ENCODE peak calls at places on chromosomes 12 and 14, in five cellular contexts. N, S, M, B and H are unnamed samples.

GRCh38 chr12:25806271-25806670 is 152.2 kb upstream of the RASSF8 start:
- DNase-seq in B (no peak), N (peak; percentile 58), M (no peak), S (no peak), H (peak; percentile 41)

GRCh38 chr14:100486025-100486828 is 101.0 kb downstream of the BEGAIN start:
- DNase-seq in S (peak; percentile 59), M (peak; percentile 62), B (peak; percentile 85), N (peak; percentile 74), H (peak; percentile 65)

GRCh38 chr12:120094485-120094884 is 22.1 kb downstream of the RAB35 start:
- DNase-seq in S (no peak), B (no peak), N (no peak), M (no peak), H (no peak)

GRCh38 chr14:68864301-68864810 is 71.5 kb upstream of the ZFP36L1 start:
- DNase-seq in S (no peak), M (no peak), B (no peak), N (no peak), H (no peak)

GRCh38 chr14:100665518-100666032 is 61.1 kb upstream of the DLK1 start:
- DNase-seq in S (no peak), M (no peak), N (no peak), B (no peak), H (no peak)

GRCh38 chr12:30863839-30864238 is 62.7 kb upstream of the TSPAN11 start:
- DNase-seq in S (no peak), M (no peak), N (no peak), B (no peak), H (no peak)

GRCh38 chr12:46915861-46916260 is 90.1 kb upstream of the SLC38A4 start:
- DNase-seq in N (peak; percentile 49), B (no peak), M (no peak), S (no peak), H (no peak)

GRCh38 chr14:74579447-74580274 is 32.4 kb downstream of the LTBP2 start:
- DNase-seq in S (no peak), N (peak; percentile 94), M (peak; percentile 17), B (no peak), H (no peak)

GRCh38 chr14:103806805-103807204 is 40.6 kb downstream of the PPP1R13B start:
- DNase-seq in B (no peak), N (no peak), M (no peak), S (no peak), H (peak; percentile 86)

GRCh38 chr12:108338915-108339657 is at the start of gene CMKLR1:
- DNase-seq in N (no peak), M (peak; percentile 79), B (peak; percentile 7), S (peak; percentile 71), H (no peak)

GRCh38 chr12:18932715-18933114 is 194.8 kb downstream of the CAPZA3 start:
- DNase-seq in M (no peak), S (no peak), B (no peak), N (no peak), H (no peak)

GRCh38 chr12:92042791-92043531 is 102.7 kb downstream of the BTG1 start:
- DNase-seq in N (no peak), B (no peak), M (no peak), S (no peak), H (no peak)

GRCh38 chr12:52615208-52615868 is 3.0 kb downstream of the KRT73 start:
- DNase-seq in S (no peak), N (no peak), B (no peak), M (no peak), H (no peak)

GRCh38 chr14:20412422-20412821 is 879 bp downstream of the TEP1 start:
- DNase-seq in B (no peak), N (peak; percentile 15), S (no peak), M (no peak), H (peak; percentile 75)

GRCh38 chr14:64723691-64724577 is 19.7 kb downstream of the PLEKHG3 start:
- DNase-seq in M (peak; percentile 32), S (peak; percentile 4), N (no peak), B (no peak), H (no peak)

GRCh38 chr14:55077691-55078151 is 26.3 kb downstream of the MAPK1IP1L start:
- DNase-seq in M (no peak), S (no peak), B (no peak), N (peak; percentile 62), H (no peak)

GRCh38 chr14:43449291-43449690 is 1057.8 kb downstream of the FSCB start:
- DNase-seq in S (no peak), B (no peak), M (no peak), N (peak; percentile 38), H (no peak)

GRCh38 chr12:24854908-24855307 is 94.0 kb downstream of the BCAT1 start:
- DNase-seq in N (peak; percentile 28), S (no peak), B (no peak), M (no peak), H (no peak)

GRCh38 chr12:108611884-108612415 is 14.1 kb upstream of the TMEM119 start:
- DNase-seq in M (no peak), N (peak; percentile 56), B (peak; percentile 64), S (no peak), H (peak; percentile 57)

GRCh38 chr14:36570065-36570464 is 12.3 kb downstream of the NKX2-8 start:
- DNase-seq in M (no peak), B (no peak), S (no peak), N (no peak), H (no peak)

GRCh38 chr12:27534060-27534764 is 10.2 kb downstream of the PPFIBP1 start:
- DNase-seq in M (no peak), S (no peak), B (peak; percentile 69), N (no peak), H (peak; percentile 87)

GRCh38 chr14:56648508-56649301 is 69.1 kb downstream of the TMEM260 start:
- DNase-seq in B (no peak), N (no peak), S (no peak), M (no peak), H (no peak)

GRCh38 chr12:62021808-62022207 is 238.4 kb upstream of the USP15 start:
- DNase-seq in B (no peak), M (no peak), S (no peak), N (no peak), H (no peak)

GRCh38 chr12:65474831-65475230 is 196.3 kb downstream of the MSRB3 start:
- DNase-seq in S (no peak), N (no peak), M (no peak), B (no peak), H (no peak)

GRCh38 chr14:101181717-101182313 is 278.3 kb upstream of the RTL1 start:
- DNase-seq in N (no peak), B (no peak), S (no peak), M (no peak), H (no peak)

GRCh38 chr12:124456652-124457152 is 110.7 kb downstream of the NCOR2 start:
- DNase-seq in M (no peak), B (no peak), S (peak; percentile 52), N (no peak), H (peak; percentile 84)

GRCh38 chr14:48874701-48875100 is 711.5 kb downstream of the RPS29 start:
- DNase-seq in N (no peak), M (no peak), S (no peak), B (no peak), H (no peak)

GRCh38 chr12:27330846-27331245 is 1.8 kb upstream of the BMAL2 start:
- DNase-seq in M (no peak), B (no peak), N (peak; percentile 31), S (no peak), H (no peak)

DNA sequence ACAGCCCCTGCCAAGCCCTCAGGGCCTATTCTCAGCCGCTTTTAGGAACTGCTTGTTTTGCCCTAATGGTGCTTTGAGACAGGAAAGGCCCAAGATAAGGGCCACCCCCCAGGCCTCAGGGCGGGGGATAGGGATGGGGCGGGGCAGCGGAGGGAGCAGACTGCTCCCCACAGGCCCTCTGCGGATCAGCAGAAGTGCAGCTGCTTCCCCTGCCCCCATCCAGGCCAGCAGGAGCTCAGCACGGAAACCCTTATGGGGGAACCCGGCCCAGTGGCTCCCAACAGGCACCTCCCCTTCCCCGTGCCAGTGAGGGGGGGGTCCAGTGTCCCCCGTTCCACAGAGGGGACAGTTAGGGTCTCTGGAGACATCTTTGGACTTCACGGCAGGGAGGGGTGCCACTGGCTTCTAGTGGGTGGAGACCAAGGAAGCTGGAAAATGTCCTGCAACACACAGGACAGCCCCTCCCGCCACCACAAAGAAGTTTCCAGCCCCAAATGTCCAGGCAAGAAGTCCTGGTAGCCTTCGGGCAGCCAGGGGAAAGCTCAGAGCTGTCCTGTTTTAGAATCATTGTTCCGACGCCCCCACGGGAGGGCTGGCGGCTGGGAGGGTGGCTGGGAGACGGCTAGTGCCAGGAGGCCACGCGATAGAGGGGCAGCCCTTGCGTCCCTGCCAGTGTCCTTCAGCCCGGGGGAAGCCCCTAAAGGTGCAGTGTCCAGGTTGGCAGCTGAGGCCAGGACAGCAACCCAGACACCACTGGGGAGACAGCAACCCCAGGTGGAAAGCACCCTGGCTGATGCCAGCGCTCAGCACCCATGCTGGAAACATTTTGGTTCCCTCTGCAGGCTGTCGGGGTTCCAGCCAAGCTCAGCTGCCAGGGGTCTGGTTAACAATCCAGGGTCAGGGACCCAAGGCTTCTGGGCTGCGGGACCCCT is 10.4 kb upstream of the GPR132 start:
- DNase-seq in B (no peak), N (peak; percentile 23), M (peak; percentile 56), S (peak; percentile 68), H (peak; percentile 54)
- H3K4me3 ChIP-seq in B (no peak overlapping the region), N (no peak overlapping the region), M (peak overlapping the region; percentile 22), S (peak overlapping the region; percentile 43), H (no peak overlapping the region)

GRCh38 chr12:50633950-50634349 is 129.2 kb downstream of the DIP2B start:
- DNase-seq in N (peak; percentile 68), M (no peak), B (no peak), S (no peak), H (no peak)
- TF ChIP-seq CTCF in N (no peak), M (no peak), B (no peak), S (no peak), H (no peak)

DNA sequence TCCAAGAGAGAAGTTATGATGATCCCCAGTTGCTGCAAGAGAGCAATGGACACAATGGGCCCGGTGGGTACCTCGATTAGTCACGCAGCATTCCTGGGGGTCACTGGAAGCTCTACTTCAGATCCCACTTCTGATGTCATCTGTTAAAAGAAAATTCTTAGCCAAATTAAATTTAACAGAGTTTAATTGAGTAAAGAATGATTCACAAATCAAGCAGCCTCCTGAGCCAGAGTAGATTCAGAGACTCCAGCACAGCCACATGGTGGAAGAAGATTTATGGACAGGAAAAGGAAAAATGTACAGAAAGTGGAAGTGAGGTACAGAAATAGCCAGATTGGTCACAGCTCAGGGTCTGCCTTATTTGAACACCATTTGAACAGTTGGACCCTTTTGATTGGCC is 107.5 kb downstream of the SPTSSA start:
- DNase-seq in S (no peak), N (no peak), B (no peak), M (no peak), H (no peak)
- H3K4me3 ChIP-seq in S (no peak overlapping the region), N (no peak overlapping the region), B (no peak overlapping the region), M (no peak overlapping the region), H (no peak overlapping the region)

DNA sequence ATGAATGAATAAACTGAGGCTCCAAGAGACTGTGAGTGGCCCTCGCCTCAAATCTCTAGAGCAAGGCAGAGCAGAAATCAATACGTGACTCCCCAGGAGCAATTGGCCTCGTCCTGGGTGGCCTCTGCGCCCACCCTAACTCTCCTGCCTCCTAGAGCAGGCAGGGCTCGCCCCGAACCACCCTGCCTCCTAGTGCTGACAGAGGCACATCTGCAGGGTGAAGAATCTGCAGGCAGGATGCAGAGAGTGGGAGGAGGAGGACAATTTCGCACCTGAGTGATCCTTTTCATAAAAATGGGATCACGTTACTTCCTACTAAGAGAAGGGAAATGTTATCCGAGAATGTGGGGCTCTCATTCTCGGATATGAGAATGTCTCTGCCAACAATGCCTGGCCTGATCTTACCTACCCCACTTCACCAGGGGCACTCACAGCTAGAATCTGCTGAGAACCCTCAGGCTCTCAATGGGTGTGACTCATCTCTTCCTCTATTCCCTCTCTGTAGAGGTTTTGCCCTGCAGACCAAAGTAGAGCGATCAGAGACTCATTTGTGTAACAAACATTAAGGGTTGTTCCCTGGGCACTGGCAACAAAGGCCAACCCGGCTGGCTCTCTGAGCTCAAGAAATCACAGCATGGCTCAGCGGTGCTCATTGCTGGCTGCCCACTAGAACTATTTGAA is 61.7 kb upstream of the BCL2L14 start:
- DNase-seq in M (no peak), S (no peak), B (peak; percentile 60), N (peak; percentile 33), H (peak; percentile 81)
- TF ChIP-seq CTCF in M (no peak), S (no peak), B (peak; percentile 72), N (no peak), H (peak; percentile 28)

GRCh38 chr12:13173537-13173936 is 23.0 kb upstream of the EMP1 start:
- DNase-seq in M (peak; percentile 77), N (peak; percentile 87), B (no peak), S (peak; percentile 55), H (peak; percentile 92)
- H3K4me3 ChIP-seq in M (no peak overlapping the region), N (no peak overlapping the region), B (no peak overlapping the region), S (no peak overlapping the region), H (no peak overlapping the region)